ENCODE peak calls at places on chromosomes 4 and X, in four cellular contexts. C, G, Q and Z are unnamed samples.
A peak's percentile ranks its signal among the peaks of the same experiment; 100 is the strongest.

GRCh38 chrX:1679238-1679637 is 64.4 kb downstream of the ASMT start:
- DNase-seq in C (no peak), G (peak; percentile 51), Q (no peak), Z (no peak)

GRCh38 chr4:137180349-137180748 is 351.9 kb downstream of the PCDH18 start:
- DNase-seq in C (no peak), G (no peak), Q (no peak), Z (no peak)

GRCh38 chr4:170423137-170423536 is 333.4 kb upstream of the AADAT start:
- DNase-seq in C (no peak), G (no peak), Q (no peak), Z (no peak)

GRCh38 chr4:151948351-151949016 is 187.7 kb upstream of the GATB start:
- DNase-seq in C (no peak), G (no peak), Q (no peak), Z (no peak)

GRCh38 chrX:111507931-111508330 is 3.5 kb upstream of the SERTM2 start:
- DNase-seq in C (no peak), G (no peak), Q (no peak), Z (no peak)

GRCh38 chrX:37078434-37078703 is 70.2 kb downstream of the FAM47C start:
- DNase-seq in C (no peak), G (no peak), Q (no peak), Z (no peak)

GRCh38 chr4:2819244-2820215 is 24.1 kb upstream of the ADD1 start:
- DNase-seq in C (no peak), G (no peak), Q (no peak), Z (no peak)

GRCh38 chr4:171484681-171485080 is 328.5 kb upstream of the GALNTL6 start:
- DNase-seq in C (no peak), G (no peak), Q (no peak), Z (no peak)

GRCh38 chr4:75686346-75686745 is 13.1 kb upstream of the G3BP2 start:
- DNase-seq in C (no peak), G (no peak), Q (no peak), Z (no peak)

GRCh38 chr4:14265651-14266050 is 638.1 kb upstream of the BOD1L1 start:
- DNase-seq in C (no peak), G (no peak), Q (no peak), Z (no peak)

GRCh38 chr4:154416183-154416543 is 75.4 kb downstream of the DCHS2 start:
- DNase-seq in C (peak; percentile 10), G (no peak), Q (no peak), Z (peak; percentile 24)

GRCh38 chr4:15809058-15809457 is 30.9 kb downstream of the CD38 start:
- DNase-seq in C (no peak), G (peak; percentile 82), Q (no peak), Z (no peak)

GRCh38 chr4:38189445-38189844 is 229.2 kb downstream of the PTTG2 start:
- DNase-seq in C (peak; percentile 65), G (peak; percentile 60), Q (peak; percentile 66), Z (no peak)

GRCh38 chr4:174631901-174632758 is 109.8 kb upstream of the HPGD start:
- DNase-seq in C (peak; percentile 20), G (peak; percentile 39), Q (no peak), Z (no peak)

GRCh38 chrX:30626402-30626801 is 26.8 kb upstream of the GK start:
- DNase-seq in C (peak; percentile 46), G (no peak), Q (no peak), Z (no peak)

GRCh38 chrX:20471483-20471882 is 204.8 kb upstream of the RPS6KA3 start:
- DNase-seq in C (peak; percentile 95), G (no peak), Q (no peak), Z (no peak)

GRCh38 chrX:43899878-43900815 is 17.9 kb upstream of the MAOB start:
- DNase-seq in C (no peak), G (no peak), Q (no peak), Z (no peak)

GRCh38 chrX:107549504-107549903 is 78.8 kb upstream of the PRPS1 start:
- DNase-seq in C (no peak), G (no peak), Q (no peak), Z (no peak)

GRCh38 chr4:38179690-38180299 is 219.6 kb downstream of the PTTG2 start:
- DNase-seq in C (peak; percentile 65), G (peak; percentile 80), Q (peak; percentile 91), Z (peak; percentile 65)

GRCh38 chr4:74682567-74683359 is 111.6 kb downstream of the BTC start:
- DNase-seq in C (peak; percentile 47), G (peak; percentile 8), Q (no peak), Z (no peak)

GRCh38 chr4:30068234-30068633 is 651.9 kb upstream of the PCDH7 start:
- DNase-seq in C (no peak), G (peak; percentile 4), Q (no peak), Z (no peak)

GRCh38 chr4:39446483-39446841 is 12.3 kb downstream of the RPL9 start:
- DNase-seq in C (no peak), G (no peak), Q (no peak), Z (peak; percentile 12)

GRCh38 chr4:101322743-101323142 is 24.6 kb downstream of the PPP3CA start:
- DNase-seq in C (no peak), G (no peak), Q (no peak), Z (no peak)

GRCh38 chrX:46704767-46705386 is 54.0 kb downstream of the SLC9A7 start:
- DNase-seq in C (no peak), G (peak; percentile 13), Q (no peak), Z (no peak)

GRCh38 chrX:115437841-115438240 is 123.1 kb upstream of the PLS3 start:
- DNase-seq in C (no peak), G (no peak), Q (no peak), Z (no peak)

GRCh38 chrX:130680164-130681035 is 222.6 kb downstream of the ENOX2 start:
- DNase-seq in C (peak; percentile 68), G (no peak), Q (no peak), Z (peak; percentile 58)

GRCh38 chr4:183783933-183784622 is 121.0 kb upstream of the STOX2 start:
- DNase-seq in C (no peak), G (no peak), Q (no peak), Z (no peak)

GRCh38 chr4:119103263-119103662 is 32.4 kb upstream of the MYOZ2 start:
- DNase-seq in C (peak; percentile 31), G (peak; percentile 78), Q (peak; percentile 51), Z (no peak)

GRCh38 chrX:107450823-107451509 is 1.5 kb downstream of the FRMPD3 start:
- DNase-seq in C (no peak), G (peak; percentile 9), Q (no peak), Z (peak; percentile 47)

GRCh38 chr4:98706200-98706813 is 47.9 kb upstream of the TSPAN5 start:
- DNase-seq in C (no peak), G (peak; percentile 2), Q (peak; percentile 50), Z (no peak)

GRCh38 chr4:88008133-88008621 is 742 bp downstream of the PKD2 start:
- DNase-seq in C (peak; percentile 26), G (peak; percentile 57), Q (peak; percentile 48), Z (peak; percentile 41)

GRCh38 chrX:47190445-47191269 is 3.0 kb upstream of the UBA1 start:
- DNase-seq in C (peak; percentile 87), G (peak; percentile 95), Q (peak; percentile 93), Z (peak; percentile 82)

GRCh38 chr4:113645771-113646455 is 115.6 kb downstream of the CAMK2D start:
- DNase-seq in C (peak; percentile 81), G (no peak), Q (peak; percentile 68), Z (no peak)

GRCh38 chrX:150902434-150903109 is 4.1 kb upstream of the CD99L2 start:
- DNase-seq in C (no peak), G (no peak), Q (no peak), Z (no peak)

GRCh38 chrX:150897371-150898319 is 823 bp downstream of the CD99L2 start:
- DNase-seq in C (no peak), G (peak; percentile 43), Q (peak; percentile 71), Z (no peak)

GRCh38 chrX:150899191-150899757 is 806 bp upstream of the CD99L2 start:
- DNase-seq in C (no peak), G (peak; percentile 82), Q (peak; percentile 76), Z (peak; percentile 33)

GRCh38 chrX:150896632-150897031 is 1.8 kb downstream of the CD99L2 start:
- DNase-seq in C (no peak), G (no peak), Q (no peak), Z (no peak)

DNA sequence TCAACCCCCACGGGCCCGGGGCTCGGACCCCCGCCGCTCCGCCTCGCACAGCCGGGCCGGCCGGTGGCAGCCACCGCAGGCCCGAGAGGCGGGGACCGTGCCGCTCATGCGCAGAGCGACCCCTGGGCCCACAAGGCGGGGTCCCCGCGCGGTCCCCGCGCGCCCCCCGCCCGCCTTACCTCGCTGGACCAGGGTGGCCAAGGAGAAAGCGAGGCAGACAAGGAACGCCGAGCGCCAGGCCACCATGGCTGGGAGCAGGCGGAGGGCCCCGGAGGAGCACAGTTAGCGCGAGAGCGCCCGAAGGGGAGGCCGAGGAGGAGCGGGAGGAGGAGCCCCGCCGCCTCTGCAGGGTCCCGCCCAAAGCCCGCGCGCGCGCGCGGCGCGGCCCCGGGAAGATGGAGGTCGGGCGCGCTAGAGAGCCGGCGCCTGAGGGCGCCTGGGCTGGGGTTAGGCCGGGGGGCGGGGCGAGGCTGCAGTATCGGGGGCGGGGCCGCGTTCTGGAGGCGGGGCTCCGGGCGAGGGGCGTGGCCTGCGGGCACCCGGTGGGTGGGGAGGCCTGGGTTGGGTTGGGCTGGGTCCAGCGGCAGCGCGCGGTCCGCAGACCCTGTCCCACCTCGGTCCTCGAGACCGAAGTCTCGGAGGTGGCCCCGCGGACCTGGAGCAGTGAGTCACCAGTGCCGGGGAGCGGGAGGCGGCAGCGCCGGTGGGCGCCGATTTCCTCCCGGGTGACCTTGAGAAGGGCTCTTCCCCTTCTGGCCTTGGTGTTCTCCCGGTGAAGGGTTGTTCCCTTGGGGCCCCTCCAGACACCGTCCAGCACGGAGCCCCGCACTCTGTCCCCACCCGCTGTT is at the start of gene CD99L2:
- DNase-seq in C (peak; percentile 52), G (peak; percentile 88), Q (peak; percentile 95), Z (peak; percentile 82)
- TF ChIP-seq POLR2A in C (peak; percentile 58), G (no peak), Q (peak; percentile 21), Z (no peak)

DNA sequence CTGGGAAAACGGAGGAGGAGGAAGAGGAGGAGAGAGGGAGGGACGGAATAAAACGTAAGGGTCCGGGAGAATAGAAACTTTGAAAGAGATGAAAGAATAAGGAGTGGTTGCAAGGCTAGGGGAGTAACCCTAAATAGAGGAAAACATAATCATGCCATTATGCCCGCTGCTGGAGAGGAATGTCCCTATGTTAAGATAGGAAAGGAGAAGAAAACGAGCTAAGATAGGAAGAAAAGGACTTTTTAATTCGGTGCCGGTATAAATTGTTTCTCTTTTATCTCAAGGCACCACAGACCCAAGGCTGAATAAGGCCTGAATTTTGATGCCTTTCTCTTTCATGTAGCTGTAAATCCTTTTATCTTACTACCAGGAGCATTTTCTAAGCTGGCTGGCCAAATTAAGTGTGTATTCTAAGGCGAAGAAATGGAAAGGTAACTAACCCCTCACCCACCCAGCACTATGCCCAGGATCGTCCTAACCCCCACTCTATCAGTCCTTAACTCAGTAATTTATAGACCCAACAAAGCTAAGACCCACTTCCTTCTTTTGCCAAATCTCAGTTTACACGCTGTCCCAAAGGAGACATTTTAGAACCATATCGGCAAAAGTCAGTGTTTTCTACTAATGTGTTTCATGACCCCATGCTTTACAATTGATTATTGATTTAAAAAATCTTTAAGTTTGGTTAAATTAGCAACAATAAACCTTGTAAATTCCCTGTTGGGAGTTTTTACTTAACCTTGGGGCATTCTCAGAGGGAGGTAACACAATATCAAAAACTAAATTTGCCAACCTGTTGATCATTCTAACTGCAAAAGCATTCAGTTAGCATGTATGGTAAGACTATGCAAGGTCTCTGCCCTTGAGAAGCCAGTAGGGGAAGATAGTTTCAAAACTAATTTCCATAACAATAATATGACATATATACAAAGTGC is 1.1 kb upstream of the CUL4B start:
- DNase-seq in C (no peak), G (peak; percentile 9), Q (no peak), Z (no peak)
- TF ChIP-seq POLR2A in C (no peak), G (no peak), Q (no peak), Z (peak; percentile 22)

GRCh38 chr4:127782275-127783025 is at the start of gene HSPA4L:
- DNase-seq in C (peak; percentile 68), G (peak; percentile 85), Q (peak; percentile 55), Z (no peak)
- TF ChIP-seq POLR2A in C (peak; percentile 94), G (peak; percentile 78), Q (peak; percentile 64), Z (peak; percentile 82)

GRCh38 chr4:143186634-143187033 is 1.9 kb downstream of the USP38 start:
- DNase-seq in C (peak; percentile 5), G (peak; percentile 12), Q (no peak), Z (no peak)
- TF ChIP-seq POLR2A in C (no peak), G (no peak), Q (no peak), Z (no peak)